ENCODE peak calls at places on chromosomes 2 and 18, in six cellular contexts. One of them, this sample, is unnamed.

GRCh38 chr2:119409506-119409905 is 22.1 kb upstream of the TMEM37 start:
- DNase-seq in H9: no peak
- DNase-seq in neural progenitor cell: no peak
- DNase-seq in fibroblast of lung: no peak
- DNase-seq in PC-3: no peak
- DNase-seq in HCT116: no peak
- DNase-seq in this sample: no peak

GRCh38 chr18:10519366-10519765 is 6.5 kb upstream of the NAPG start:
- DNase-seq in neural progenitor cell: no peak
- DNase-seq in H9: no peak
- DNase-seq in fibroblast of lung: peak; percentile 58
- DNase-seq in PC-3: no peak
- DNase-seq in HCT116: no peak
- DNase-seq in this sample: no peak

GRCh38 chr2:74767618-74768017 is 66.3 kb upstream of the HK2 start:
- DNase-seq in neural progenitor cell: no peak
- DNase-seq in HCT116: no peak
- DNase-seq in PC-3: no peak
- DNase-seq in fibroblast of lung: peak; percentile 26
- DNase-seq in H9: no peak
- DNase-seq in this sample: no peak

GRCh38 chr2:51265539-51265938 is 233.6 kb upstream of the NRXN1 start:
- DNase-seq in PC-3: no peak
- DNase-seq in HCT116: no peak
- DNase-seq in H9: no peak
- DNase-seq in neural progenitor cell: no peak
- DNase-seq in fibroblast of lung: no peak
- DNase-seq in this sample: no peak

GRCh38 chr18:7740815-7741214 is 173.7 kb downstream of the PTPRM start:
- DNase-seq in PC-3: no peak
- DNase-seq in H9: no peak
- DNase-seq in HCT116: no peak
- DNase-seq in neural progenitor cell: peak; percentile 43
- DNase-seq in fibroblast of lung: peak; percentile 25
- DNase-seq in this sample: no peak

GRCh38 chr2:84486436-84487115 is 27.5 kb upstream of the SUCLG1 start:
- DNase-seq in neural progenitor cell: no peak
- DNase-seq in PC-3: peak; percentile 19
- DNase-seq in H9: no peak
- DNase-seq in HCT116: no peak
- DNase-seq in fibroblast of lung: peak; percentile 58
- DNase-seq in this sample: no peak

GRCh38 chr2:8575011-8575750 is 106.7 kb upstream of the ID2 start:
- DNase-seq in HCT116: no peak
- DNase-seq in fibroblast of lung: peak; percentile 29
- DNase-seq in H9: peak; percentile 14
- DNase-seq in neural progenitor cell: no peak
- DNase-seq in PC-3: no peak
- DNase-seq in this sample: no peak

GRCh38 chr2:180056367-180057118 is 49.4 kb upstream of the CWC22 start:
- DNase-seq in PC-3: no peak
- DNase-seq in neural progenitor cell: peak; percentile 96
- DNase-seq in HCT116: no peak
- DNase-seq in fibroblast of lung: no peak
- DNase-seq in H9: peak; percentile 76
- DNase-seq in this sample: peak; percentile 86

GRCh38 chr2:177806025-177806424 is 266.6 kb downstream of the PDE11A start:
- DNase-seq in PC-3: no peak
- DNase-seq in neural progenitor cell: no peak
- DNase-seq in H9: no peak
- DNase-seq in fibroblast of lung: peak; percentile 88
- DNase-seq in HCT116: no peak
- DNase-seq in this sample: no peak

GRCh38 chr2:225895126-225895525 is 495.6 kb downstream of the NYAP2 start:
- DNase-seq in PC-3: peak; percentile 1
- DNase-seq in fibroblast of lung: peak; percentile 46
- DNase-seq in neural progenitor cell: no peak
- DNase-seq in HCT116: no peak
- DNase-seq in H9: no peak
- DNase-seq in this sample: no peak

GRCh38 chr2:46187112-46187618 is 110.0 kb upstream of the EPAS1 start:
- DNase-seq in H9: no peak
- DNase-seq in neural progenitor cell: no peak
- DNase-seq in PC-3: peak; percentile 62
- DNase-seq in HCT116: no peak
- DNase-seq in fibroblast of lung: peak; percentile 57
- DNase-seq in this sample: peak; percentile 38

GRCh38 chr2:127623388-127624320 is 22.3 kb upstream of the GPR17 start:
- DNase-seq in PC-3: peak; percentile 85
- DNase-seq in fibroblast of lung: peak; percentile 78
- DNase-seq in H9: peak; percentile 23
- DNase-seq in neural progenitor cell: no peak
- DNase-seq in HCT116: no peak
- DNase-seq in this sample: peak; percentile 34

GRCh38 chr2:40450066-40450841 is 1.6 kb downstream of the SLC8A1 start:
- DNase-seq in fibroblast of lung: peak; percentile 62
- DNase-seq in neural progenitor cell: peak; percentile 22
- DNase-seq in HCT116: no peak
- DNase-seq in PC-3: peak; percentile 14
- DNase-seq in H9: no peak
- DNase-seq in this sample: no peak

GRCh38 chr2:9375857-9376428 is 47.4 kb downstream of the ITGB1BP1 start:
- DNase-seq in HCT116: no peak
- DNase-seq in fibroblast of lung: no peak
- DNase-seq in PC-3: no peak
- DNase-seq in neural progenitor cell: no peak
- DNase-seq in H9: no peak
- DNase-seq in this sample: no peak

DNA sequence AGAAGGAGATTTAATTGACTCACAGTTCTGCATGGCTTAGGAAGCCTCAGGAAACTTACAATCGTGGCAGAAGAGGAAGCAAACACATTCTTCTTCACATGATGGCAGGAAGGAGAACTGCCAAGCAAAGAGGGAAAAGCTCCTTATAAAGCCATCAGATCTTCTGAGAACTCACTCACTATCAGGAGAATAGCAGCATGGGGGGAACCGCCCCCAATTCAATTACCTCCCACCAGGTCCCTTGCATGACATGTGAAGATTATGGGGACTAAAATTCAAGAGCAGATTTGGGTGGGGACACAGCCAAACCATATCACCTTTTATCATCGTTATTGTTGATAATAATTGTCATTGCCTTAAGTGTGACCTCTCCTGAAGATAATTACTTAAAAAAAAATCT is 197.9 kb upstream of the SLC14A2 start:
- DNase-seq in neural progenitor cell: no peak
- DNase-seq in fibroblast of lung: no peak
- DNase-seq in H9: no peak
- DNase-seq in PC-3: no peak
- DNase-seq in HCT116: no peak
- DNase-seq in this sample: peak; percentile 52
- H3K9ac ChIP-seq in neural progenitor cell: no peak overlapping the region
- H3K9ac ChIP-seq in fibroblast of lung: no peak overlapping the region
- H3K9ac ChIP-seq in H9: no peak overlapping the region
- H3K9ac ChIP-seq in PC-3: no peak overlapping the region
- H3K9ac ChIP-seq in HCT116: no peak overlapping the region
- H3K9ac ChIP-seq in this sample: no peak overlapping the region

GRCh38 chr2:54424555-54425163 is 31.5 kb upstream of the SPTBN1 start:
- DNase-seq in fibroblast of lung: no peak
- DNase-seq in neural progenitor cell: no peak
- DNase-seq in H9: no peak
- DNase-seq in HCT116: no peak
- DNase-seq in PC-3: no peak
- DNase-seq in this sample: no peak

GRCh38 chr2:54430649-54431048 is 25.5 kb upstream of the SPTBN1 start:
- DNase-seq in fibroblast of lung: no peak
- DNase-seq in HCT116: no peak
- DNase-seq in H9: no peak
- DNase-seq in PC-3: no peak
- DNase-seq in neural progenitor cell: no peak
- DNase-seq in this sample: no peak

GRCh38 chr2:54429811-54430600 is 26.1 kb upstream of the SPTBN1 start:
- DNase-seq in fibroblast of lung: no peak
- DNase-seq in PC-3: no peak
- DNase-seq in neural progenitor cell: no peak
- DNase-seq in H9: no peak
- DNase-seq in HCT116: no peak
- DNase-seq in this sample: no peak

GRCh38 chr2:54429055-54429454 is 27.1 kb upstream of the SPTBN1 start:
- DNase-seq in neural progenitor cell: no peak
- DNase-seq in PC-3: no peak
- DNase-seq in fibroblast of lung: peak; percentile 61
- DNase-seq in HCT116: no peak
- DNase-seq in H9: no peak
- DNase-seq in this sample: no peak

DNA sequence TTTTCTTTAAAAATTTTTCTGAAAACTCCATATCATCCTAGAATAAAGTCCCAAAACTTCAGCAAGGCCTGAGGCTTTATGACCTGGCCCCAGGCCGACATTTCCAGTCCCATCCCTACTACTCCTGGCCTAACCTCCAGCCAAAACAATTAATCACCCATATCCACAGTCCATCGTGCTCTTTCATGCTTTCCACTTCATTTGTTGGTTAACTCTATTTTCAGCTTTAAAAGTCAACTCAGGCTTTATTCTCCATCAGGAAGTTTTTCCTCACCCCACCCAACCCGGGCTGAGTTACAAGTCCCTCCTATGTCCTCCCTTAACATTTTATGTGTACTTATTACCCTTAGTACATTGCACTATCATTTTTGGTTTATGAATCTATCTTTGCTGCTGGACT is 27.7 kb upstream of the SPTBN1 start:
- DNase-seq in fibroblast of lung: peak; percentile 52
- DNase-seq in neural progenitor cell: no peak
- DNase-seq in H9: no peak
- DNase-seq in HCT116: no peak
- DNase-seq in PC-3: no peak
- DNase-seq in this sample: no peak
- H3K9ac ChIP-seq in fibroblast of lung: no peak overlapping the region
- H3K9ac ChIP-seq in neural progenitor cell: no peak overlapping the region
- H3K9ac ChIP-seq in H9: no peak overlapping the region
- H3K9ac ChIP-seq in HCT116: no peak overlapping the region
- H3K9ac ChIP-seq in PC-3: no peak overlapping the region
- H3K9ac ChIP-seq in this sample: no peak overlapping the region

GRCh38 chr18:49560277-49561126 is 1.4 kb upstream of the LIPG start:
- DNase-seq in HCT116: no peak
- DNase-seq in neural progenitor cell: peak; percentile 56
- DNase-seq in fibroblast of lung: peak; percentile 32
- DNase-seq in H9: peak; percentile 47
- DNase-seq in PC-3: no peak
- DNase-seq in this sample: peak; percentile 73

GRCh38 chr18:49563130-49563540 is 1.3 kb downstream of the LIPG start:
- DNase-seq in HCT116: peak; percentile 33
- DNase-seq in fibroblast of lung: peak; percentile 57
- DNase-seq in neural progenitor cell: no peak
- DNase-seq in PC-3: peak; percentile 70
- DNase-seq in H9: no peak
- DNase-seq in this sample: no peak

GRCh38 chr18:49561127-49561376 is 805 bp upstream of the LIPG start:
- DNase-seq in fibroblast of lung: peak; percentile 33
- DNase-seq in H9: no peak
- DNase-seq in neural progenitor cell: no peak
- DNase-seq in PC-3: no peak
- DNase-seq in HCT116: no peak
- DNase-seq in this sample: no peak

GRCh38 chr18:49562481-49563129 is 748 bp downstream of the LIPG start:
- DNase-seq in PC-3: no peak
- DNase-seq in fibroblast of lung: peak; percentile 45
- DNase-seq in HCT116: no peak
- DNase-seq in H9: peak; percentile 50
- DNase-seq in neural progenitor cell: peak; percentile 64
- DNase-seq in this sample: peak; percentile 77

DNA sequence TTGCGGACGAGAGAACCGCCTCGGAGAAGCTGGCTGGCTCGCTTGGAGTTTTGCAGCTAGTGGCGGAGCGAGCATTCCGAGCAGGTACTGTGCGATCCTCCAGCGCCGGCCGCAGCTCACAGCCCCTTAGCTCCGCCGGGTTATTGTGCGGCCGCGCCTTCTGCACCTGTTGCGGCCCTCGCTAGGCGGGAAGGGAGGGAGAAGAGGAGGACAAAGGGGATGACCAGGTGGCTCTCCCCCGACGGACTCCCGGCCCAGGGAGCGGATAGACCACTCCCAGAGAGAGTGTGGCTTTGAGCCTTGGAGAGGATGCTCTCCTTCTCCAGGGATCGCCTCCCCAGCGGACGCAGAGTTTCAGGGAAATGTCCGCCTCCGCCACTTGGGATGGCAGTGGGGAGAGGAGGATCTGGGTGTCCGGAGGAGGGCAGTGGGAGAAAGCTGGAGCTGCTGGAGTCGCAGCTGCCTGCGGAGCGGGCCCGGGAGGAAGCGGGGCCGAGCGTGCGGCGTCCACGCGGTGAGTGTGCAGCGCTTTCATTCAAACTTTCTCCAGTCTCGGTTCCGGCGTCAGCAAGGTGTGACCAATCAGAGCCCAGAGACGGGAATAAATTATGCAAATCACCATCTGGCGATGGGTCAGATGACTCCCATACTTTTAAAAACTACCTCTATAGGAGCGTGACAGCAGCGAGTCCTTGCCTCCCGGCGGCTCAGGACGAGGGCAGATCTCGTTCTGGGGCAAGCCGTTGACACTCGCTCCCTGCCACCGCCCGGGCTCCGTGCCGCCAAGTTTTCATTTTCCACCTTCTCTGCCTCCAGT is at the start of gene LIPG:
- DNase-seq in fibroblast of lung: peak; percentile 84
- DNase-seq in PC-3: peak; percentile 76
- DNase-seq in HCT116: peak; percentile 57
- DNase-seq in H9: peak; percentile 91
- DNase-seq in neural progenitor cell: peak; percentile 93
- DNase-seq in this sample: peak; percentile 94
- H3K9ac ChIP-seq in fibroblast of lung: no peak within 1 kb of the TSS
- H3K9ac ChIP-seq in PC-3: peak within 1 kb of the TSS; percentile 81
- H3K9ac ChIP-seq in HCT116: peak within 1 kb of the TSS; percentile 16
- H3K9ac ChIP-seq in H9: peak within 1 kb of the TSS; percentile 15
- H3K9ac ChIP-seq in neural progenitor cell: no peak within 1 kb of the TSS
- H3K9ac ChIP-seq in this sample: no peak within 1 kb of the TSS

DNA sequence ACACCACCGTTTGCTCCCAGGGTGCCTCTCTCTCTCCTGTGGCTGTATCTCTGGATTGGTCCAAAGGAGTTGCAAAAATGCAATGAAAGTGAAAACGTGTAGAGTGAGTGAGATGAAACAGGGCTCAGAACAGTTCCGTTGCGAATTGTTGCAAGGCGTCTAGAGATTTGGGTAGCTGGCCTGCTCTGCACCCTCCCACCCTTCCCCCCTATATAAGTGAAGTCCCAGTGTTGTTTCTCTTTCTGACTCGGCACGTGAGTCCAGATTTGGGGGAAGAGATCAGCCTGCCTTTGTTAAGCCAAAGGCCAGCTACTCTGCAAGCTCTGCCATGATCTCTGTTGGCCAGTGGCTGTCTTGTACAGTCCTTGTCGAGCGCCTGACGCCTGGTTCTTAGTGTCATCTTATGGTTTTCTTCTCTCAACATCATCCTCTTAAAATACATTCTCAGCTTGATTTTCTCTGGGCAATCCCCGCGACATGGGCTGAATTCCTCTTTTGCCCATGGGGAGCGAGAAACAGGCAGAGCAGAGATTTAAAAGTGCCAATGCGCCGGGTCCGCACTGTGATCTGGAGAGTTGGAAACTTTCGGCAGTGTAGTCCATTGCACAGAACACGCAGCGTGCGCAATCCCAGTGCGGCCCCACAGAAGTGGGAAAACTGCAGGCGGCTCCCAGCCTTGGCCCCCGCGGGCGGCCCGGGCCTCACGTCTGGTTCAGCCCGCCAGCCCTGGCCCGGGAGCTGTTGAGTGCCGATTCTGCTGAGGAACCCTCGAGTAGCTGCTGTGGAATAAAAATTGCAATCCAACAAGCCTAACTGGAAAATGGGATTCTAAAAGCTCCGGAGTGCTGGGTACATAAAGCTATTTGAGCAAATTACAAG is 9.3 kb downstream of the MEIS1 start:
- DNase-seq in HCT116: no peak
- DNase-seq in H9: no peak
- DNase-seq in PC-3: no peak
- DNase-seq in neural progenitor cell: peak; percentile 62
- DNase-seq in fibroblast of lung: no peak
- DNase-seq in this sample: no peak
- H3K9ac ChIP-seq in HCT116: no peak overlapping the region
- H3K9ac ChIP-seq in H9: no peak overlapping the region
- H3K9ac ChIP-seq in PC-3: no peak overlapping the region
- H3K9ac ChIP-seq in neural progenitor cell: no peak overlapping the region
- H3K9ac ChIP-seq in fibroblast of lung: peak overlapping the region; percentile 64
- H3K9ac ChIP-seq in this sample: no peak overlapping the region